ENCODE peak calls at places on chromosomes 3 and 15, in seven cellular contexts. H, A, C, I, X, Z and K are unnamed samples.

GRCh38 chr3:133531981-133532380 is 41.5 kb upstream of the CDV3 start:
- DNase-seq in X (no peak), Z (no peak), C (peak), H (no peak), A (peak), I (no peak), K (no peak)

GRCh38 chr15:86001200-86001599 is 78.5 kb upstream of the AGBL1 start:
- DNase-seq in I (no peak), Z (no peak), H (no peak), X (peak), A (no peak), C (no peak), K (no peak)

GRCh38 chr3:143363276-143363675 is 243.7 kb downstream of the CHST2 start:
- DNase-seq in Z (no peak), C (no peak), I (no peak), X (no peak), A (no peak), H (no peak), K (no peak)

GRCh38 chr3:45035441-45036301 is 9.6 kb downstream of the CLEC3B start:
- DNase-seq in X (peak), H (peak), I (no peak), C (no peak), A (peak), Z (peak), K (no peak)

GRCh38 chr3:133890037-133890436 is 5.6 kb downstream of the RAB6B start:
- DNase-seq in I (no peak), C (no peak), H (no peak), Z (no peak), A (no peak), X (no peak), K (no peak)

GRCh38 chr3:27657871-27658270 is 64.3 kb downstream of the EOMES start:
- DNase-seq in A (peak), C (no peak), H (no peak), X (no peak), Z (no peak), I (no peak), K (no peak)

GRCh38 chr3:111589303-111590095 is 5.6 kb downstream of the ZBED2 start:
- DNase-seq in A (peak), C (no peak), X (no peak), Z (no peak), H (no peak), I (peak), K (no peak)

GRCh38 chr3:196712514-196713413 is 587 bp downstream of the PIGX start:
- DNase-seq in A (no peak), Z (peak), I (peak), H (peak), X (peak), C (no peak), K (peak)

GRCh38 chr15:96978937-96979473 is 648.5 kb downstream of the NR2F2 start:
- DNase-seq in C (no peak), H (no peak), X (no peak), A (no peak), I (no peak), Z (peak), K (peak)

GRCh38 chr3:111151438-111151837 is 79.8 kb downstream of the NECTIN3 start:
- DNase-seq in I (peak), C (peak), H (no peak), X (peak), Z (no peak), A (peak), K (peak)

GRCh38 chr15:86855307-86855706 is 775.6 kb downstream of the AGBL1 start:
- DNase-seq in I (no peak), Z (no peak), H (no peak), X (no peak), A (no peak), C (no peak), K (no peak)

GRCh38 chr15:75455982-75456531 is 4.6 kb upstream of the SIN3A start:
- DNase-seq in C (no peak), I (peak), H (peak), X (peak), A (peak), Z (peak), K (peak)

GRCh38 chr3:40337136-40338108 is 27.9 kb downstream of the EIF1B start:
- DNase-seq in Z (no peak), H (no peak), A (no peak), I (no peak), C (no peak), X (no peak), K (no peak)

GRCh38 chr3:123892195-123892594 is 8.1 kb upstream of the MYLK start:
- DNase-seq in A (no peak), I (no peak), Z (no peak), H (no peak), C (no peak), X (no peak), K (no peak)

GRCh38 chr3:157906627-157907026 is 199.6 kb downstream of the SHOX2 start:
- DNase-seq in H (no peak), X (no peak), C (peak), A (peak), I (no peak), Z (no peak), K (no peak)

GRCh38 chr3:72008226-72008996 is 223.5 kb upstream of the PROK2 start:
- DNase-seq in Z (no peak), A (peak), H (no peak), X (no peak), I (no peak), C (no peak), K (no peak)